ENCODE peak calls at places on chromosome X, in four cellular contexts. M, W, S and X are unnamed samples. For H3K4me1, the result is how much of the 10 kb centered on the place peaks cover.

GRCh38 chrX:49226946-49227345 is 6.2 kb downstream of the CACNA1F start:
- DNase-seq in S (no peak), M (no peak), W (no peak), X (no peak)

GRCh38 chrX:28273751-28274150 is 292.5 kb upstream of the DCAF8L1 start:
- DNase-seq in S (no peak), M (no peak), W (no peak), X (no peak)

GRCh38 chrX:101550362-101550761 is at the start of gene ARMCX1:
- DNase-seq in S (no peak), W (peak), M (peak), X (no peak)

GRCh38 chrX:666762-667161 is 36.2 kb downstream of the SHOX start:
- DNase-seq in S (no peak), W (no peak), M (no peak), X (no peak)

GRCh38 chrX:119516157-119516702 is 48.0 kb downstream of the SLC25A5 start:
- DNase-seq in W (peak), S (no peak), M (no peak), X (peak)

GRCh38 chrX:1477229-1477628 is 24.5 kb upstream of the ASMTL start:
- DNase-seq in M (no peak), W (no peak), S (no peak), X (no peak)

GRCh38 chrX:140710710-140711109 is 1.2 kb downstream of the LINC00632 start:
- DNase-seq in M (no peak), S (no peak), W (no peak), X (no peak)

GRCh38 chrX:40394302-40394701 is 186.5 kb upstream of the ATP6AP2 start:
- DNase-seq in W (no peak), S (no peak), M (no peak), X (no peak)

GRCh38 chrX:148682206-148682605 is 181.8 kb downstream of the AFF2 start:
- DNase-seq in W (no peak), S (no peak), M (no peak), X (no peak)

GRCh38 chrX:41184312-41184711 is 99.1 kb downstream of the USP9X start:
- DNase-seq in M (no peak), S (no peak), W (no peak), X (no peak)

GRCh38 chrX:101237041-101237440 is 17.5 kb downstream of the DRP2 start:
- DNase-seq in S (no peak), W (no peak), M (no peak), X (no peak)

GRCh38 chrX:49258749-49259124 is 5.8 kb downstream of the FOXP3 start:
- DNase-seq in S (no peak), W (no peak), M (no peak), X (no peak)

GRCh38 chrX:40434947-40435346 is 145.8 kb upstream of the ATP6AP2 start:
- DNase-seq in M (no peak), S (no peak), W (peak), X (no peak)

GRCh38 chrX:120790118-120790517 is 85.5 kb downstream of the CT47B1 start:
- DNase-seq in M (no peak), S (no peak), W (peak), X (peak)

GRCh38 chrX:139932901-139933796 is at the start of gene ATP11C:
- DNase-seq in S (peak), W (peak), M (peak), X (peak)

GRCh38 chrX:129717902-129718301 is 20.9 kb upstream of the XPNPEP2 start:
- DNase-seq in S (no peak), W (peak), M (no peak), X (no peak)

GRCh38 chrX:63561425-63561824 is 210.3 kb upstream of the SPIN4 start:
- DNase-seq in M (no peak), W (no peak), S (no peak), X (no peak)

GRCh38 chrX:41198410-41198809 is 113.2 kb downstream of the USP9X start:
- DNase-seq in S (no peak), M (no peak), W (no peak), X (no peak)

GRCh38 chrX:51860679-51861078 is 32.7 kb upstream of the MAGED1 start:
- DNase-seq in M (no peak), W (peak), S (no peak), X (no peak)

GRCh38 chrX:30875957-30876356 is 13.1 kb downstream of the TAB3 start:
- DNase-seq in M (no peak), W (peak), S (no peak), X (no peak)

GRCh38 chrX:150219374-150220185 is 143.5 kb upstream of the MAMLD1 start:
- DNase-seq in M (no peak), S (no peak), W (peak), X (no peak)

GRCh38 chrX:100695991-100696390 is 35.9 kb downstream of the SYTL4 start:
- DNase-seq in M (no peak), W (peak), S (no peak), X (no peak)

GRCh38 chrX:150548684-150549083 is 19.7 kb upstream of the MTM1 start:
- DNase-seq in W (peak), S (no peak), M (no peak), X (no peak)

GRCh38 chrX:150761176-150761818 is 68.1 kb downstream of the MTMR1 start:
- DNase-seq in M (no peak), W (no peak), S (no peak), X (no peak)

DNA sequence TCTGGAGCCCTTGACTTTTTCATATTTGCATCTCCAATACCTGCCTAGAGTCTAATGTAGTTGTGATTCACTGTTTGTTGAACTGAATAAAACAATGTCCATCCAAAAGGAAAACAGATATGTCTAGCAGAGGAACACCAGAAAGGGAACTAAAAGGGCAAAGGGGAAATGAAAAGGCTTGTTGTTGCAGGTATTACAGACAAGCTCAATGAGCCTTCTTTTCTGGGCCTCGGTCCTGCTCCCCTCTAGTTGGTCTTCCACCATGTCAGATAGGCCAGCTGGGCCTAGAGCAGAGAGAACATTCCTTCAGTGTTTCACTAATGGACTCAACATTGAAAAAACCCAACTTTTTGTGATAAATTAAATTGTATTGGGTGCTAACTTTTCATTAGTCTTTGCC is 55.4 kb downstream of the ZFX start:
- DNase-seq in S (no peak), M (no peak), W (no peak), X (no peak)
- H3K4me1 ChIP-seq in S (under half), M (under half), W (under half), X (under half)

DNA sequence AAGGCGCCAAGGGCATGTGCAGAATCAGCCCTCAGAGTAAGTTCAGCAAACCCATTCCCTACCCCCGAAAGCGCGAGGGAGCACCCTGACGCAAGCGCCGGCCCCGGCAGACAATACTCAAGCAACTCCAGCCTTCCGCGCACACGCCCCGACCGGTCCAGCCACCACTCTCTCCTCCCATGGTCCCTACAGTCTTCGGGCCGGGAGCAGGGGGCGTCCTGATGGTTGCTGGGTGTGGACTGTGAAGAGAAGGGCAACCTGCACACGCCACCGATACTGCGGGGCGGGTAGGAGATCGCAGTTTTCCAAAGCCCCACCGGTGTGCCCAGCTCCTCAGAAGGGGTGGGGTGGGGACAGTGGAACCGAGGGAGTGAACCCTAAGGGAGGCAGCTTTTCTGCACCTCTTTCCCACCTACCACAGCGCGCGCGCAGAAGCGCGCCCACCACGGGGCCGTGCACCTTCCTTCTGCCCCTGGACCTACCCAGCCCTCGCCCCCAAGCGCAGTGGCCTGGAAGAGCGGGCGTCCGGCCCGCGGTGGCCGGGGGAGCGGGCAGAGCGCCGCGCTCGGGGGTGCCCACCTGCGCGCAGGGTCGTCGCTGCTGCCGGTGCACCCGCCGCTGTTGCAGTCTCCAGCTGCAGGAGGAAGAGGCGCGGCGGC is 650.2 kb upstream of the DIPK2B start:
- DNase-seq in W (peak), M (no peak), S (no peak), X (no peak)
- H3K4me3 ChIP-seq in W (peak), M (peak), S (peak), X (peak)

DNA sequence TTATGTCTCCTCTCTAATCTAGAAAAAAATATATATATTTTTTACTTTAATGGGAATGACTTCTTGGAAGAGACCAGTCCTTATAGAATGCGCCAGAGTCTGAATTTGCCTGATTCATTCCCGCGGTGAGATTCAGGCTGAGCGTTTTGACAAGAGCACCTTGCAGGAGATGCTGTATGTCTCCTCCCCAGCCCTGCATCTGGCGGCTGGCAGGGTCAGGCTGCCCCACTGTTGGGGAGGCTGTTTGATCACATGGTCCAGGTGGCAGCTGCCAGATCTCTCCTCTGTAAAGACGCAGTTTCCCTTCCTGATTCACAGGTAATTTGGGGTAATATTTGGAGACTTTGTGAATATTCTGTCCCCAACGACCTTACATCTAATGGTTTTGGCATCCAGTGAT is 9.7 kb downstream of the PDZD4 start:
- DNase-seq in M (no peak), S (no peak), W (no peak), X (no peak)
- H3K4me1 ChIP-seq in M (under half), S (under half), W (under half), X (under half)

DNA sequence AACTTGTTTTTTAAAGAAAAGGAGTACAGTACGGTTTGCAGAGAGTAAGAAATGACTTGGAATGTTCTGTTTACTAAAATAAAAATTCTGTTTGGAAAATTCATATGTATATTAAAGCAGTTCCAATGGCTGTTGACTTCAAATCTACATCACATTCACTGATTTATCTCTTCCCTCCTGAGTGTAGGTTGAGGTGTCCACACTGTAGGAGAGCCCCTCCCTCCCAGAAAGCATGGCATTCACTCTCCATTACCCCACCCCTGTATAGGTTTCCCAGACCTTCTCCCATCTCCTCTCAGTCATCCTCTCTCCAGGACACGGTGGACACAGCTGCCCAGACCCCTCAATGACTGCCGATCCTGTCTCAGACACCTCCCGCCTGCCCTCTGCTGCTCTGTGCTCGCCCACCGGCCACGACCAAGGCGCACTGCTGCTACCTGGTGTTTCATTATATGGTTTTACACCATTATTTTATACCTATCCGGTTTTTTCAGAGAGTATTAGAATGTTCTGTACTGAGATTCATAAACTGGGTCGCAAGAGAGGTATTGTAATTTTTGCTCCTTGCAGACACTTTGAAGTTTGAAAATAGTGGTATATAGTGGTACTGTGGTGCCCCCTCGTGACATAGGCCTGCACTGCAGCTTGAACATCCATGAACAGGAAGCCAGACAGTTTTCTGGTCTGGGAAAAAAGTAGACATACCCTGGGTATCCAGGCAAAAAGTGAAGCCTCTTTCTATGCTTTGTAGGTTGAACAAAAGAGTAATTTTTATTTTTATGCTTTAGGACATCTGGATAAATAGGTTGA is 38.8 kb upstream of the BEX4 start:
- DNase-seq in S (no peak), W (peak), M (peak), X (peak)
- H3K4me3 ChIP-seq in S (no peak), W (no peak), M (no peak), X (no peak)

GRCh38 chrX:108380222-108380621 is 58.0 kb downstream of the COL4A6 start:
- DNase-seq in W (no peak), M (no peak), S (no peak), X (no peak)
- H3K4me1 ChIP-seq in W (under half), M (under half), S (under half), X (under half)

GRCh38 chrX:12753366-12753765 is 37.8 kb upstream of the PRPS2 start:
- DNase-seq in W (no peak), M (no peak), S (no peak), X (no peak)
- H3K4me3 ChIP-seq in W (no peak), M (no peak), S (no peak), X (no peak)

GRCh38 chrX:107712231-107713204 is 63.1 kb downstream of the TSC22D3 start:
- DNase-seq in M (no peak), S (no peak), W (peak), X (no peak)

GRCh38 chrX:107716045-107716684 is 59.4 kb downstream of the TSC22D3 start:
- DNase-seq in S (no peak), W (peak), M (no peak), X (peak)

GRCh38 chrX:107715331-107716044 is 60.1 kb downstream of the TSC22D3 start:
- DNase-seq in M (no peak), W (peak), S (no peak), X (no peak)

GRCh38 chrX:107713205-107714195 is 62.1 kb downstream of the TSC22D3 start:
- DNase-seq in S (no peak), M (no peak), W (no peak), X (peak)

GRCh38 chrX:107714196-107714811 is 61.3 kb downstream of the TSC22D3 start:
- DNase-seq in W (no peak), S (no peak), M (no peak), X (no peak)
- H3K4me1 ChIP-seq in W (under half), S (under half), M (under half), X (under half)

GRCh38 chrX:19024366-19024765 is 40.5 kb upstream of the PHKA2 start:
- DNase-seq in S (no peak), W (no peak), M (no peak), X (no peak)

GRCh38 chrX:19017271-19017670 is 33.4 kb upstream of the PHKA2 start:
- DNase-seq in W (peak), S (no peak), M (no peak), X (no peak)

DNA sequence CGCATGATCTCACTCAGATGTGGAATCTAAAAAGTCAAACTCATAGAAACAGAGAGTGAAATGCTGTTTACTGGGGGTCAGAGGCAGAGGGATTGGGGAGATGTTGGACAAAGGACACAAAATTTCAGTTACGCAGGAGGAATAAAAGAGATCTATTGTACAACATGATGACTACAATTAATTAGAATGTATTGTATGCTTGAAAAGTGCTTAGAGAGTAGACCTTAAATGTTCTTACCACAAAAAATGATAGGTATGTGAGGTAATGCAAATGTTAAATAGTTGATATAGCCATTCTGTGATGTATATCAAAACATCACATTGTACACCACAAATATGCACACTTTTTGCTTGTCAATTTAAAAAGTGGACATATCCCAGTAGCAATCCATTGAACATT is 36.1 kb upstream of the PHKA2 start:
- DNase-seq in S (no peak), M (no peak), W (peak), X (no peak)
- H3K4me3 ChIP-seq in S (no peak), M (no peak), W (no peak), X (no peak)

DNA sequence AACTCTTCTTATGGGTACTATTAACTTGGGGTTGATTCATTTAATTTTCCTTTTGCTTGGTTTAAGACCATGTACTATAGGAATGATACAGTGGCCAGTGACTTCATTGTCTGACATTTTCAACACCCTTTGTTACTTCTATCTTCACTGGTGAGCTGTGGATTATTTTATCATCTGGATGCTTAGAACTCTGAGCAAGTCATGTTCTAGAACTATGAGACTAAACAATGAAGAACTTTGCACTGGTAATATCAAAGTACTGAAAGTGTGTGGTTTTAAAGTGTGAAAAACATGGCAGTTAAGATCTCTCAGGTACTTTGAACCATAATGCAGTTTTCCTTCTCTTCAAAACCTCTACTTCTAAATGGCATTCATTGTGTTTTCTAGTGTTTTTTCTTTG is 47.8 kb downstream of the MAP7D3 start:
- DNase-seq in M (no peak), W (no peak), S (no peak), X (no peak)
- H3K4me1 ChIP-seq in M (under half), W (under half), S (under half), X (under half)

GRCh38 chrX:10011261-10011931 is 44.2 kb downstream of the CLDN34 start:
- DNase-seq in W (peak), M (no peak), S (no peak), X (no peak)
- H3K4me3 ChIP-seq in W (no peak), M (no peak), S (no peak), X (no peak)